ENCODE peak calls at places on chromosomes 3 and 15, in four cellular contexts. T is effector memory CD4-positive, alpha-beta T cell; L is A172; A is activated CD8-positive, alpha-beta memory T cell treated with anti-CD3 and anti-CD28 coated beads, Interleukin-2, amount 50 U/mL, for 48 hours. P is an unnamed sample.

GRCh38 chr3:38003371-38003816 is 12.8 kb downstream of the VILL start:
- DNase-seq in T (peak), L (peak), A (peak), P (peak)

GRCh38 chr3:174251696-174252095 is 607.4 kb upstream of the NAALADL2 start:
- DNase-seq in T (no peak), L (no peak), A (no peak), P (no peak)

GRCh38 chr3:106399773-106400172 is 531.0 kb upstream of the CBLB start:
- DNase-seq in T (no peak), L (no peak), A (no peak), P (no peak)

GRCh38 chr3:31620656-31621055 is 87.9 kb downstream of the STT3B start:
- DNase-seq in T (no peak), L (no peak), A (no peak), P (no peak)

GRCh38 chr3:171565671-171566070 is 105.5 kb upstream of the TNIK start:
- DNase-seq in T (no peak), L (no peak), A (no peak), P (no peak)

GRCh38 chr15:99343836-99344551 is 92.7 kb downstream of the LRRC28 start:
- DNase-seq in T (peak), L (peak), A (peak), P (peak)

GRCh38 chr3:123883656-123884257 is 375 bp downstream of the MYLK start:
- DNase-seq in T (no peak), L (no peak), A (peak), P (peak)

GRCh38 chr3:161423911-161424522 is 52.7 kb upstream of the SPTSSB start:
- DNase-seq in T (no peak), L (peak), A (no peak), P (no peak)

GRCh38 chr3:188590556-188590955 is 436.6 kb downstream of the LPP start:
- DNase-seq in T (no peak), L (no peak), A (no peak), P (no peak)